ENCODE peak calls at places on chromosomes 13 and 19, in four cellular contexts. R is brain microvascular endothelial cell, V is left lung, Q is thoracic aorta. M is an unnamed sample.

GRCh38 chr19:10356431-10356830 is 17.0 kb upstream of the ICAM3 start:
- DNase-seq in Q (no peak), V (no peak), R (no peak), M (no peak)

GRCh38 chr19:30556230-30556711 is 184.1 kb downstream of the ZNF536 start:
- DNase-seq in R (no peak), Q (no peak), V (no peak), M (no peak)

GRCh38 chr13:27919299-27919933 is 384 bp upstream of the PDX1 start:
- DNase-seq in R (no peak), V (no peak), Q (no peak), M (no peak)

GRCh38 chr19:42092350-42092749 is 16.4 kb downstream of the ZNF574 start:
- DNase-seq in Q (no peak), V (no peak), R (no peak), M (no peak)

GRCh38 chr19:11130824-11131455 is 24.6 kb downstream of the SPC24 start:
- DNase-seq in R (peak), V (peak), Q (peak), M (peak)

GRCh38 chr19:4831351-4832340 is at the start of gene TICAM1:
- DNase-seq in V (peak), Q (no peak), R (peak), M (no peak)

GRCh38 chr19:22882797-22883196 is 50.7 kb downstream of the ZNF723 start:
- DNase-seq in R (peak), Q (no peak), V (no peak), M (no peak)

GRCh38 chr13:109720758-109721184 is 65.6 kb downstream of the IRS2 start:
- DNase-seq in Q (no peak), V (no peak), R (no peak), M (no peak)

GRCh38 chr13:32666990-32667571 is 80.8 kb downstream of the PDS5B start:
- DNase-seq in R (no peak), V (no peak), Q (no peak), M (no peak)

GRCh38 chr13:41061075-41061913 is at the start of gene WBP4:
- DNase-seq in V (peak), R (peak), Q (peak), M (peak)
- TF ChIP-seq CTCF in V (peak), R (peak), Q (no peak), M (no peak)

DNA sequence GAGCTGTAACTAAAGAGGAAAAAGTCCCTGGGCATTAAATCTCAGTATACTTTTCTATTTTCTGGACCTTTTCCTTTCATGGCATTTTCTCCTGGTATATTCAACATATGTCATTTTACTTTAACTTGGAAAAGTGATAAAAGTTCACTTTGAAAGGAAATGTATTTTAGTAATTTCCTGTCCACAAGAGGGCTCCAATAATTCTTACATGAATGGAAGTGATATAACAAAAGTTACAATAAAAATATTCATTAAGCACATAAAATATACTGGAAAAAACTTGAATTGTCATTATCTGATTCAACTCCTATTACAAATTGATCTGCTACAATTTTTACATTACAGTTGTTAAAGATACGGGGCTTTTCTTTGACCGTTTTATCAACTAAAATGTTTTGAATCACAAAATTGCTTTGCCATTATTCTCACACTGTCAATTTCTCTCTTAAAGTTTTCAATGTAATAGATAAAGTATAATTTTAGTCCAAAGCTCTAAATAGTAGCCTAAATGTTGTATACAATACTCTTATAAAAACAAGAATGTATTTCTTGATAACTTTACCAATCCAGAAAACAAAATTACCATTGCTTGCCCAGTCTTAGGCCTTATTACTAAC is 4.9 kb downstream of the UBL3 start:
- DNase-seq in R (no peak), Q (no peak), V (no peak), M (no peak)
- TF ChIP-seq CTCF in R (peak), Q (peak), V (peak), M (peak)

GRCh38 chr19:18204394-18205179 is 745 bp upstream of the RAB3A start:
- DNase-seq in R (peak), V (peak), Q (no peak), M (peak)

GRCh38 chr19:18202759-18203407 is 959 bp downstream of the RAB3A start:
- DNase-seq in R (no peak), V (peak), Q (no peak), M (no peak)

GRCh38 chr19:18203408-18203862 is 407 bp downstream of the RAB3A start:
- DNase-seq in R (no peak), Q (no peak), V (peak), M (no peak)

GRCh38 chr19:18205180-18205915 is 1.5 kb upstream of the RAB3A start:
- DNase-seq in V (peak), Q (peak), R (peak), M (no peak)

GRCh38 chr19:18203863-18204393 is at the start of gene RAB3A:
- DNase-seq in Q (peak), V (peak), R (peak), M (peak)
- TF ChIP-seq CTCF in Q (no peak), V (no peak), R (no peak), M (no peak)

GRCh38 chr13:48278806-48279205 is 24.7 kb upstream of the RB1 start:
- DNase-seq in R (no peak), Q (no peak), V (no peak), M (no peak)

DNA sequence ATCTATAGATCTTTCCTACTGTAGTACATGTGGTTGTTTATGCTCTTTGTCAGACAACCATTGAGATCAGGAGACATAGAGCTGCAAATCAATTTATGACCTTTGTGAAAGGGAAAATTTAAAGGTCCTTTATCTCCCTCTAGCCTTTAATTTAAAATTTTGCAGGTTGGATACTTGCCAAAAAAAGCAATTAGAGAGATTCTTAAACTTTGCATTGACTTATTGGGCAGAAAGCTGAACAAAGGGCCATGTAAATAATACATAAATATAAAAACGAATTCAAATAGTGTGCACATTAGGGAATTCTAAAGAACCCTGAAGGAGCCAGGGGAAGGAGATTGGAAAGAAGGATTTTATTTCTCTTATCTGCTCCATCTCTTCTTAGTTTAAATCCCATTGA is 22.0 kb upstream of the RB1 start:
- DNase-seq in V (no peak), Q (no peak), R (no peak), M (no peak)
- TF ChIP-seq CTCF in V (no peak), Q (no peak), R (no peak), M (no peak)

GRCh38 chr13:42001580-42001979 is 40.7 kb upstream of the VWA8 start:
- DNase-seq in R (peak), V (peak), Q (no peak), M (peak)
- TF ChIP-seq CTCF in R (no peak), V (no peak), Q (no peak), M (no peak)

M was measured in mesothelial cell of epicardium.